ENCODE peak calls at places on chromosomes 4 and X, in six cellular contexts. Z is uterus, P is dorsolateral prefrontal cortex, D is left ventricle myocardium inferior, T is GM23338, Q is fibroblast of lung. M is an unnamed sample.

GRCh38 chrX:117936162-117936561 is 180.4 kb downstream of the KLHL13 start:
- DNase-seq in Z (no peak), P (no peak), D (no peak), T (no peak), Q (no peak), M (no peak)

GRCh38 chr4:48629458-48629857 is 139.4 kb downstream of the ZAR1 start:
- DNase-seq in Z (no peak), P (no peak), D (no peak), T (no peak), Q (no peak), M (no peak)

GRCh38 chrX:119755981-119756533 is 2.3 kb upstream of the SOWAHD start:
- DNase-seq in Z (no peak), P (peak), D (no peak), T (no peak), Q (peak), M (no peak)

GRCh38 chrX:38192007-38192625 is 28.6 kb downstream of the SRPX start:
- DNase-seq in Z (no peak), P (no peak), D (no peak), T (peak), Q (peak), M (peak)

GRCh38 chr4:2057382-2058065 is 1.6 kb upstream of the NAT8L start:
- DNase-seq in Z (no peak), P (no peak), D (no peak), T (no peak), Q (no peak), M (no peak)

GRCh38 chr4:22522206-22522605 is 6.3 kb upstream of the ADGRA3 start:
- DNase-seq in Z (no peak), P (no peak), D (no peak), T (no peak), Q (no peak), M (peak)

GRCh38 chrX:116267511-116268040 is 97.0 kb downstream of the AGTR2 start:
- DNase-seq in Z (no peak), P (no peak), D (no peak), T (no peak), Q (peak), M (no peak)

GRCh38 chr4:123546661-123547060 is 150.1 kb downstream of the SPRY1 start:
- DNase-seq in Z (no peak), P (no peak), D (no peak), T (peak), Q (no peak), M (no peak)

GRCh38 chr4:40316782-40317635 is 18.1 kb upstream of the CHRNA9 start:
- DNase-seq in Z (peak), P (no peak), D (no peak), T (peak), Q (peak), M (peak)

GRCh38 chr4:14916554-14917304 is 85.6 kb upstream of the CPEB2 start:
- DNase-seq in Z (no peak), P (no peak), D (no peak), T (no peak), Q (peak), M (peak)

GRCh38 chr4:122703868-122704267 is 28.6 kb upstream of the BBS12 start:
- DNase-seq in Z (no peak), P (no peak), D (no peak), T (peak), Q (no peak), M (peak)

GRCh38 chr4:128424524-128425195 is 137.0 kb upstream of the PGRMC2 start:
- DNase-seq in Z (no peak), P (no peak), D (no peak), T (no peak), Q (peak), M (peak)

GRCh38 chrX:132877954-132878536 is 80.4 kb downstream of the HS6ST2 start:
- DNase-seq in Z (no peak), P (no peak), D (no peak), T (no peak), Q (no peak), M (no peak)

GRCh38 chrX:47191331-47191730 is 2.3 kb upstream of the UBA1 start:
- DNase-seq in Z (no peak), P (no peak), D (no peak), T (peak), Q (no peak), M (peak)

GRCh38 chr4:25826074-25826752 is 36.6 kb downstream of the SEL1L3 start:
- DNase-seq in Z (no peak), P (no peak), D (no peak), T (no peak), Q (no peak), M (no peak)

GRCh38 chrX:41857670-41858069 is 65.7 kb downstream of the CASK start:
- DNase-seq in Z (no peak), P (no peak), D (no peak), T (no peak), Q (no peak), M (no peak)

GRCh38 chrX:18938710-18939109 is 45.2 kb downstream of the PHKA2 start:
- DNase-seq in Z (no peak), P (no peak), D (no peak), T (no peak), Q (peak), M (peak)

GRCh38 chrX:2898861-2899512 is 30.2 kb downstream of the ARSD start:
- DNase-seq in Z (no peak), P (no peak), D (no peak), T (no peak), Q (no peak), M (no peak)

GRCh38 chrX:150605603-150606002 is 37.2 kb downstream of the MTM1 start:
- DNase-seq in Z (no peak), P (no peak), D (no peak), T (no peak), Q (no peak), M (no peak)

GRCh38 chr4:53010320-53010719 is 148.2 kb downstream of the RASL11B start:
- DNase-seq in Z (peak), P (no peak), D (peak), T (no peak), Q (peak), M (peak)

GRCh38 chr4:40238700-40239548 is 42.1 kb downstream of the RHOH start:
- DNase-seq in Z (no peak), P (no peak), D (no peak), T (peak), Q (peak), M (no peak)

GRCh38 chrX:140766024-140766611 is 56.6 kb downstream of the LINC00632 start:
- DNase-seq in Z (peak), P (no peak), D (no peak), T (peak), Q (peak), M (peak)

GRCh38 chr4:186940476-186940875 is 216.8 kb upstream of the FAT1 start:
- DNase-seq in Z (no peak), P (no peak), D (no peak), T (no peak), Q (no peak), M (no peak)

GRCh38 chr4:77505958-77506319 is 99.7 kb upstream of the CXCL13 start:
- DNase-seq in Z (no peak), P (no peak), D (no peak), T (no peak), Q (no peak), M (no peak)

GRCh38 chr4:169160825-169161224 is 109.9 kb downstream of the SH3RF1 start:
- DNase-seq in Z (peak), P (no peak), D (no peak), T (no peak), Q (peak), M (peak)

GRCh38 chr4:90198086-90198847 is 71.1 kb downstream of the CCSER1 start:
- DNase-seq in Z (no peak), P (no peak), D (no peak), T (peak), Q (no peak), M (no peak)

GRCh38 chrX:136551410-136551809 is 19.4 kb downstream of the VGLL1 start:
- DNase-seq in Z (no peak), P (no peak), D (no peak), T (no peak), Q (no peak), M (no peak)

GRCh38 chr4:3446631-3447320 is 5.0 kb downstream of the HGFAC start:
- DNase-seq in Z (no peak), P (no peak), D (peak), T (no peak), Q (no peak), M (no peak)

GRCh38 chr4:11106769-11107168 is 321.9 kb downstream of the HS3ST1 start:
- DNase-seq in Z (no peak), P (no peak), D (no peak), T (no peak), Q (peak), M (peak)

GRCh38 chr4:88215351-88215750 is 56.9 kb upstream of the ABCG2 start:
- DNase-seq in Z (no peak), P (no peak), D (no peak), T (no peak), Q (no peak), M (peak)

GRCh38 chr4:142128529-142128928 is 492.1 kb downstream of the IL15 start:
- DNase-seq in Z (peak), P (peak), D (no peak), T (peak), Q (peak), M (peak)

GRCh38 chr4:80307774-80308465 is 27.6 kb upstream of the CFAP299 start:
- DNase-seq in Z (no peak), P (no peak), D (no peak), T (no peak), Q (peak), M (peak)

GRCh38 chr4:108556588-108557200 is 63.7 kb upstream of the RPL34 start:
- DNase-seq in Z (no peak), P (no peak), D (no peak), T (no peak), Q (no peak), M (no peak)

GRCh38 chrX:115504167-115504566 is 56.8 kb upstream of the PLS3 start:
- DNase-seq in Z (peak), P (no peak), D (no peak), T (no peak), Q (no peak), M (peak)

GRCh38 chrX:70117738-70118137 is 15.5 kb upstream of the IGBP1 start:
- DNase-seq in Z (no peak), P (no peak), D (no peak), T (no peak), Q (no peak), M (no peak)

GRCh38 chr4:155802573-155802972 is 43.8 kb downstream of the GUCY1B1 start:
- DNase-seq in Z (no peak), P (no peak), D (no peak), T (no peak), Q (peak), M (no peak)

GRCh38 chr4:123616970-123617392 is 220.4 kb downstream of the SPRY1 start:
- DNase-seq in Z (peak), P (peak), D (peak), T (peak), Q (no peak), M (peak)

GRCh38 chrX:64570204-64570603 is 175.0 kb upstream of the MTMR8 start:
- DNase-seq in Z (no peak), P (no peak), D (no peak), T (peak), Q (no peak), M (no peak)

GRCh38 chrX:123990602-123991001 is 29.1 kb downstream of the STAG2 start:
- DNase-seq in Z (no peak), P (no peak), D (no peak), T (no peak), Q (no peak), M (peak)

DNA sequence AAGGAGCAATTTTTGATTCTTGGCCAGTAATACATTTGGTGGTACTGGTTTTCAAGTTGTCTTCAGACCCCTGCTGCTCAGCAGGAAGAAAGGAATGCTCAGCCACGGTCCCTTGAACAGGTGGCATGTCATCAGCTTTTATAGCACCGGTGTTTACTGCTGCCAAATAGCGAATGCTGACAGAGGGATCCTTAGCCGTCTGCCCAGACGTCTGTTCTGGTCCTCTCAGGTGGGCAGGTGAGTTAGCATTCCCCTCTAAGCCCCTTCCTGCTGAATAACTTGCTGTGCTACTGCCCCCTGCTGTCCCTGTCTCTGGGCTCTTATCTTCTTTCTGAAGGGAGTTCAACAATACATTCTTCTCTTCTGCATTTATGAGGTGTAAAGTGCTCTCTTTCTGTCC is 28.4 kb downstream of the BOD1L1 start:
- DNase-seq in Z (no peak), P (no peak), D (no peak), T (peak), Q (no peak), M (peak)
- TF ChIP-seq CTCF in Z (no peak), P (no peak), D (peak), T (peak), Q (peak), M (peak)

DNA sequence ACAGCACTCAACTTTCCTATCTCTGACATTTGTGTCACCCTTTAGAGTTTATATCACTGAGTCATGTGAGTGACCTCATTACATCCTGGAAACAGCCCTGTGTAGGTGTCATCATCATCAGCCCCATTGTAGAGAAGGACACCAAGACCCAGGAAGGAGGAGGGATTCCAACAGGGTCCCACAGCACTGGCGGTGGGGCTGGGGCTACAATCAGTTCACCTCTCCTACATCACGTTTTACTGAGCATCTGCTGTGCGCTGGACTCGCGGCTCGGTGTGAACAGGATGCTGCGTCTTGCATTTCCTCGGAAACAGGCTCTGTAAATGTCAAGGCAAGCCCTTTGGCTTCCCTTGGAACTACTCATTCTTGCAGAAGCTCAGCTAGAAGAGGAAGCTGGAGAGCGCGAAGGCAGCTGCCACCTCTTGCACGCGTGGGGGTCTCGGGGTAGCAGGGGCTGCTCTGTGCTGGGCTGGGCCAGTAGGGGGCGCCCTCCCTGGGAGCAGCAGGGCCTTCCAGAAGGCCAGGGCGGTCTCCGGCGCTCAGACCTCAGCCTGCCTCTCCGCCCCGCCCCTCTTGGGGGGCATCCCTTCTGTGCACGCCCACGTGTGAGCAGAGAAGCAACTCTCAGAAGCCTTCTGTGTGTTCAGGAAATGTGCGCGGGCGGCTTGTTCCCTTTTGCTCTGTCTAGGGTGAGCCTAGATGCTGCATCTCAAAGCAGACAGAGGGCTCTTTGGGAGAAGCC is 29.0 kb downstream of the REELD1 start:
- DNase-seq in Z (no peak), P (peak), D (peak), T (peak), Q (no peak), M (no peak)
- TF ChIP-seq CTCF in Z (no peak), P (peak), D (peak), T (peak), Q (peak), M (peak)

GRCh38 chr4:166499820-166500219 is 626.8 kb downstream of the TLL1 start:
- DNase-seq in Z (no peak), P (no peak), D (no peak), T (no peak), Q (no peak), M (peak)

GRCh38 chr4:166506051-166506450 is 633.0 kb downstream of the TLL1 start:
- DNase-seq in Z (no peak), P (no peak), D (no peak), T (no peak), Q (no peak), M (no peak)

GRCh38 chr4:166502660-166503059 is 629.6 kb downstream of the TLL1 start:
- DNase-seq in Z (no peak), P (no peak), D (no peak), T (no peak), Q (no peak), M (no peak)

GRCh38 chr4:166498541-166498940 is 625.5 kb downstream of the TLL1 start:
- DNase-seq in Z (no peak), P (no peak), D (no peak), T (no peak), Q (peak), M (peak)

DNA sequence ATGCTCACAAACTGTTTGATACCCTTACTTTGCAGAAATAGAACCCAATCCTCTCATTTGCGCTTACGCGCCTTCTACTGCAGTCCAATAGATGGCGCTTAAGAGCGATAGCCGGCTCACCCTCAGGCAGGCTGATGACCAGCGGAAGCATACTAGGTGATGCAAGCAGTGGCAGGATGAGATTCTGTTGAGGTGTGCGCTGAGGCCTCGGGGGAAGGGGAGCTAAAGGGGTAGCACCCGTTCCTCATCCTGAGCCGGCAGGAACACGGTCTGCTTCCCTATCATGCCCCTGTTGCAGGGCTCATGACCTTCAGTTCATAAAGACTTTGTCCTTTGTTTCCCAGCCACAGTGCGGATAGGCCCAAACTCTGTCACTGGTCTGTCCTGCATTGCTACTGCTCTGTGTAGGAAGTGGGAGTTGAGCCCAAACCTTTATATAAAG is 628.9 kb downstream of the TLL1 start:
- DNase-seq in Z (no peak), P (no peak), D (no peak), T (peak), Q (peak), M (peak)
- TF ChIP-seq CTCF in Z (no peak), P (no peak), D (no peak), T (peak), Q (peak), M (peak)

GRCh38 chr4:27176400-27176799 is 315.8 kb downstream of the STIM2 start:
- DNase-seq in Z (no peak), P (peak), D (no peak), T (peak), Q (peak), M (peak)
- TF ChIP-seq CTCF in Z (no peak), P (peak), D (peak), T (peak), Q (peak), M (no peak)

GRCh38 chr4:8547108-8547911 is 32.9 kb upstream of the GPR78 start:
- DNase-seq in Z (no peak), P (no peak), D (no peak), T (peak), Q (peak), M (peak)
- TF ChIP-seq CTCF in Z (peak), P (peak), D (no peak), T (peak), Q (peak), M (peak)

DNA sequence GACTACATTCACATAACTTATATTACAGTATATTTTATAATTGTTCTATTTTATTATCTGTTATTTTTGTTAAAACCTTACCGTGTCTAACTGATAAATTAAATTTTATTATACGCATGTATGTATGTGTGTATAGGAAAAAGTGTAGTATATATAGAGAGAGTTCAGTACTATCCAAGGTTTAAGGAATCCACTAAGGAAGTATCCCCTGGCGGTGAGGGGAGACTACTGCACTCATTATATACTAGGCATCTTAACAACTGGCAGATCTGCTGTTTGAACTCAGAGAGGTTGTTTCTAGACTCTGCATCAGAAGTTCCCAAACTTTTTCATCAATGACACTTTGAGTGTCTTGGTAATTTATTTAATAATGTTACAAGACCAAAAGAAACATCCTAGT is 70.9 kb downstream of the NDST4 start:
- DNase-seq in Z (no peak), P (no peak), D (no peak), T (peak), Q (no peak), M (no peak)
- TF ChIP-seq CTCF in Z (no peak), P (no peak), D (peak), T (peak), Q (peak), M (peak)

M was measured in choroid plexus epithelial cell.